ENCODE peak calls at places on chromosomes 13 and 19, in ten cellular contexts. D is CD8-positive, alpha-beta T cell; Z is heart left ventricle; H is heart right ventricle; W is NB4; P is MCF 10A; N is uterus; G is WERI-Rb-1; A is natural killer cell; V is thoracic aorta. S is an unnamed sample.

GRCh38 chr19:41324921-41325639 is 15.1 kb downstream of the CCDC97 start:
- DNase-seq in D (no peak), Z (peak; percentile 88), H (peak; percentile 82), W (no peak), P (peak; percentile 79), N (peak; percentile 80), G (peak; percentile 66), A (peak; percentile 73), V (peak; percentile 66), S (no peak)

GRCh38 chr13:72643339-72643989 is 84.0 kb downstream of the MZT1 start:
- DNase-seq in D (no peak), Z (no peak), H (no peak), W (peak; percentile 59), P (peak; percentile 59), N (no peak), G (peak; percentile 45), A (peak; percentile 17), V (no peak), S (no peak)

GRCh38 chr13:29501674-29502073 is 93.8 kb downstream of the SLC7A1 start:
- DNase-seq in D (no peak), Z (no peak), H (no peak), W (no peak), P (no peak), N (no peak), G (no peak), A (no peak), V (no peak), S (no peak)

GRCh38 chr13:45821861-45822260 is 29.7 kb downstream of the SIAH3 start:
- DNase-seq in D (no peak), Z (no peak), H (no peak), W (no peak), P (no peak), N (no peak), G (no peak), A (no peak), V (no peak), S (no peak)

GRCh38 chr13:100203696-100204367 is 114.9 kb downstream of the PCCA start:
- DNase-seq in D (no peak), Z (no peak), H (no peak), W (peak; percentile 63), P (no peak), N (no peak), G (no peak), A (no peak), V (no peak), S (no peak)

GRCh38 chr19:8641908-8642547 is 11.6 kb downstream of the NFILZ start:
- DNase-seq in D (no peak), Z (no peak), H (no peak), W (peak; percentile 83), P (peak; percentile 52), N (no peak), G (no peak), A (no peak), V (no peak), S (no peak)

GRCh38 chr19:934865-935422 is 9.1 kb downstream of the ARID3A start:
- DNase-seq in D (peak; percentile 48), Z (peak; percentile 92), H (peak; percentile 89), W (no peak), P (peak; percentile 90), N (peak; percentile 78), G (no peak), A (no peak), V (no peak), S (peak; percentile 83)

GRCh38 chr13:50344717-50345116 is 329.5 kb downstream of the KCNRG start:
- DNase-seq in D (no peak), Z (no peak), H (no peak), W (no peak), P (no peak), N (no peak), G (no peak), A (no peak), V (no peak), S (no peak)

GRCh38 chr19:53079313-53079924 is 23.8 kb downstream of the ZNF160 start:
- DNase-seq in D (no peak), Z (no peak), H (no peak), W (no peak), P (no peak), N (no peak), G (no peak), A (no peak), V (no peak), S (no peak)

GRCh38 chr13:49476529-49476928 is 19.2 kb upstream of the PHF11 start:
- DNase-seq in D (no peak), Z (no peak), H (no peak), W (no peak), P (no peak), N (no peak), G (no peak), A (no peak), V (no peak), S (no peak)

GRCh38 chr19:40744554-40745401 is 5.5 kb downstream of the ACTMAP start:
- DNase-seq in D (peak; percentile 57), Z (no peak), H (no peak), W (no peak), P (no peak), N (no peak), G (peak; percentile 71), A (no peak), V (no peak), S (no peak)

GRCh38 chr13:50124536-50125305 is 109.5 kb downstream of the KCNRG start:
- DNase-seq in D (peak; percentile 96), Z (peak; percentile 98), H (peak; percentile 54), W (peak; percentile 72), P (peak; percentile 52), N (peak; percentile 95), G (no peak), A (peak; percentile 93), V (peak; percentile 92), S (peak; percentile 99)

GRCh38 chr19:42199440-42200115 is 17.9 kb downstream of the DEDD2 start:
- DNase-seq in D (peak; percentile 74), Z (peak; percentile 46), H (peak; percentile 50), W (peak; percentile 95), P (peak; percentile 78), N (no peak), G (no peak), A (peak; percentile 37), V (no peak), S (peak; percentile 88)

GRCh38 chr13:113001251-113002140 is 32.5 kb downstream of the MCF2L start:
- DNase-seq in D (no peak), Z (no peak), H (no peak), W (no peak), P (no peak), N (no peak), G (peak; percentile 100), A (no peak), V (no peak), S (no peak)

DNA sequence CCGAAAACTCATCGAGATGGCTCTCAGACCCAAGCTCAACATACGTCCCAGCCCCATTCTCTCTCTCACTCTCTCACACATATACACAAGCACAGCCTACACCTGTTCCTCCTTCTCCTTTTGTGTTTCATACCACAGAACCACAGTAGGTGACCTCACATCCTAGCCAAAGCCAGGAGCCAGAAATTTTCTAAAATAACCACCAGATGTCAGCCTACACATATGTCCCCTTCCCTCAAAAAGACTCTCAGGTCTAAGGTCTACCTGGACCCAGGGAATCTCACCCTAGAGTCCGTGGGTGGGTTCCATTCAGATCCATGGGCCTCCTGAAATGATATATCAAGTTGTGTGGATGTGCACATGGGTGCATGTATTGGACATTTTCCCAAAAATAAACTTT is 104.2 kb upstream of the IPO5 start:
- DNase-seq in D (no peak), Z (no peak), H (no peak), W (peak; percentile 39), P (peak; percentile 45), N (no peak), G (peak; percentile 44), A (no peak), V (no peak), S (no peak)
- TF ChIP-seq CTCF in D (no peak), Z (peak; percentile 27), H (no peak), W (peak; percentile 27), P (peak; percentile 50), N (no peak), G (peak; percentile 71), A (no peak), V (no peak), S (no peak)

DNA sequence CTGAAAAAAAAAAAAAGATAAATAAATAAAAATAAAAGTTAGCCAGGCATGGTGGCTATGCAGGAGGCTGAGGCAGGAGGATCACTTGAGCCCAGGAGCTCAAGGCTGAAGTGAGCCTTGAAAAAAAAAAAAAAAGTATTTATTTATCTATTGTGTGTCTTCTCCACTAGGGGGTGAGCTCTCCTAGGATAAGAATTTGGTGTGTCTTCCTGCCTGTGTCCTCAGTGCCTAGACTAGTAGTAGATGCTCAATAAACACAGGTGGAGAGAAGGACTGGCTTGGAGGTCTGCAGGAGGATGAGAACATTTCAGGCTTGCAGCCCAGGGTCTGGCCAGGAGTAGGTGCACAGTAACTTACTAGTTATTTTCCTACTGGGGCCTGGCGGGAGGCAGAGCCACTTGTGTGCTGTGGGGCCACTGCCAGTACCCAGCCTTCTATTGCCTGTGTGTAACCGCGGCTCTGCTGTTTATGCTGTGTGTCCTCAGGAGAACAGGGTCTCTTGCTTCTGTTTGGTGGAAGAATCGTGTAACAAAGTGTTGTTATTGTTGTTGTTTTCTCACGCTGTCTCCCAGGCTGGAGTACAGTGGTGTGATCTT is 5.4 kb downstream of the LMTK3 start:
- DNase-seq in D (peak; percentile 58), Z (no peak), H (no peak), W (peak; percentile 93), P (peak; percentile 76), N (no peak), G (no peak), A (no peak), V (no peak), S (no peak)
- TF ChIP-seq CTCF in D (peak; percentile 63), Z (peak; percentile 41), H (peak; percentile 36), W (peak; percentile 94), P (peak; percentile 60), N (peak; percentile 13), G (peak; percentile 33), A (peak; percentile 54), V (peak; percentile 46), S (peak; percentile 68)

DNA sequence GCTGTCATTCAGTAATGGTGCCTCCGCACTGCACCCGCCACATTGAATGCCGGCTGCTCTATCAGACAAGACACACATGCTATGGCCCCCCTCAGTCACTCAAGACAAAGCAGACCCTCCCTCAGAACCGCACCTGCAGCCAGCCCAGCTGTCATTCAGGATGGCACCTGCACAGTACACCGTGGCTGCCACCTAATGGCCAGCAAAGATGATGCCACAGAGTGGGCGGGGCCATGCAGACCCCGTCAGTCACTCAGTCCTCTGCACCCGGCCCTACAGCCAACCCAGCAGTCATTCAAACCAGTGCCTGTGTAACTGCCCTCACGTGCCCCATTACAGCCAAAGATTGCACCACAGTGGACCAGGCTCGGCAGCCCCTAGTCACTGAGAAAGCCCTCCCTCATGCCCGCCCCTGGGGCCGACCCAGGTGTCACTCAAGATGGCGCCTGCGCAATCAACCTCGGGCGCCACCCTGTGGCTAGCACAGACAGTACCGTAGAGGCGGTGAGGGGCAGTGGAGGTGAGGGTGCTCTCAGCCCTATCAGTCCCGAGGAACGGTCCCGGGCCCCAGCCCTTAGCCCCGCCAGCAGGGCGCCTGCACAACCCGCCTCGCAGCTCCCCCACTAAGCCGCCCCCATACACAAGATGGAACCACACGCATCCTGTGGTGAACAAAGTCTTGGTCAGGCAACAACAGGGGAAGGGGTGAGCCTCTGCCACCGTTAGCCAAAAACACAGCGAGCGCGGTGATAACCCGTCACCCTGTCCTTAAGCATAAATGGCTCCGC is 2.4 kb downstream of the PEG3 start:
- DNase-seq in D (no peak), Z (peak; percentile 71), H (peak; percentile 75), W (no peak), P (no peak), N (peak; percentile 73), G (peak; percentile 79), A (no peak), V (peak; percentile 27), S (peak; percentile 69)
- TF ChIP-seq CTCF in D (no peak), Z (peak; percentile 58), H (peak; percentile 52), W (no peak), P (no peak), N (peak; percentile 42), G (peak; percentile 49), A (no peak), V (peak; percentile 25), S (peak; percentile 15)

GRCh38 chr19:2291185-2291751 is 9.3 kb upstream of the PEAK3 start:
- DNase-seq in D (no peak), Z (no peak), H (no peak), W (no peak), P (no peak), N (no peak), G (peak; percentile 65), A (no peak), V (no peak), S (no peak)
- TF ChIP-seq CTCF in D (no peak), Z (no peak), H (no peak), W (no peak), P (no peak), N (no peak), G (no peak), A (no peak), V (no peak), S (no peak)

S was measured in CD14-positive monocyte.